ENCODE peak calls at places on chromosomes 5 and 9, in ten cellular contexts. I is activated CD4-positive, alpha-beta T cell treated with anti-CD3 and anti-CD28 coated beads, Interleukin-2, amount 50 U/mL, for 1 hour; H is mesothelial cell of epicardium; U is activated effector memory CD4-positive, alpha-beta T cell treated with Interleukin-2 at 50 U/mL for 16 hours; Y is EL; L is fibroblast of the conjunctiva; J is Calu3; V is iris pigment epithelial cell; F is ELF-1; G is kidney glomerular epithelial cell. C is an unnamed sample.

GRCh38 chr9:78073722-78074121 is 42.1 kb upstream of the GNAQ start:
- DNase-seq in V (no peak), U (no peak), G (no peak), F (no peak), L (no peak), I (no peak), H (no peak), J (no peak), Y (no peak), C (no peak)

GRCh38 chr9:131167146-131167692 is 41.8 kb downstream of the NUP214 start:
- DNase-seq in Y (no peak), H (no peak), L (no peak), I (no peak), J (no peak), G (no peak), U (no peak), F (no peak), V (no peak), C (no peak)

GRCh38 chr9:79292731-79293280 is 279.0 kb upstream of the TLE4 start:
- DNase-seq in G (no peak), H (no peak), U (no peak), Y (no peak), J (no peak), V (no peak), I (no peak), L (no peak), F (no peak), C (no peak)

GRCh38 chr5:59684388-59685003 is 209.0 kb downstream of the PDE4D start:
- DNase-seq in I (no peak), Y (no peak), G (no peak), U (no peak), F (no peak), H (no peak), J (no peak), L (no peak), V (no peak), C (no peak)

GRCh38 chr5:38830521-38831051 is 15.2 kb upstream of the OSMR start:
- DNase-seq in I (no peak), Y (peak), F (no peak), L (no peak), V (peak), G (no peak), U (no peak), J (no peak), H (no peak), C (no peak)

GRCh38 chr5:73592546-73592945 is 27.0 kb downstream of the UTP15 start:
- DNase-seq in Y (peak), L (no peak), F (no peak), V (peak), I (no peak), H (no peak), G (peak), U (no peak), J (no peak), C (no peak)

GRCh38 chr9:109098960-109099308 is 20.8 kb downstream of the TMEM245 start:
- DNase-seq in L (no peak), H (no peak), J (no peak), F (no peak), G (no peak), I (no peak), Y (no peak), V (no peak), U (no peak), C (no peak)

GRCh38 chr5:39355324-39355723 is 9.0 kb downstream of the C9 start:
- DNase-seq in F (no peak), V (peak), L (no peak), G (no peak), I (no peak), H (no peak), U (no peak), J (no peak), Y (no peak), C (no peak)

GRCh38 chr5:173570321-173571090 is 45.9 kb downstream of the BOD1 start:
- DNase-seq in I (no peak), V (no peak), F (no peak), U (no peak), Y (no peak), J (no peak), L (no peak), H (no peak), G (no peak), C (no peak)

GRCh38 chr5:103774736-103775135 is 212.1 kb upstream of the NUDT12 start:
- DNase-seq in G (peak), L (no peak), I (no peak), U (no peak), H (no peak), F (no peak), V (peak), J (no peak), Y (peak), C (no peak)

GRCh38 chr5:138792181-138792808 is 39.1 kb downstream of the CTNNA1 start:
- DNase-seq in J (no peak), V (no peak), G (no peak), I (no peak), U (no peak), Y (no peak), F (no peak), H (no peak), L (no peak), C (no peak)

GRCh38 chr9:132546148-132547051 is 36.0 kb upstream of the BARHL1 start:
- DNase-seq in L (no peak), H (peak), U (no peak), I (no peak), Y (peak), V (peak), F (peak), J (peak), G (peak), C (peak)

GRCh38 chr5:131305906-131306305 is 42.1 kb downstream of the CDC42SE2 start:
- DNase-seq in F (no peak), L (no peak), H (no peak), Y (no peak), J (no peak), V (peak), I (no peak), G (no peak), U (no peak), C (no peak)

C was measured in midbrain.